ENCODE peak calls at places on chromosomes 5 and 9, in four cellular contexts. One of them, this sample, is unnamed.

GRCh38 chr9:107019216-107019615 is 156.2 kb downstream of the ZNF462 start:
- DNase-seq in HepG2: no peak
- DNase-seq in GM12878: no peak
- DNase-seq in K562: no peak
- DNase-seq in this sample: no peak

GRCh38 chr5:167208911-167209310 is 1082.5 kb upstream of the WWC1 start:
- DNase-seq in HepG2: no peak
- DNase-seq in GM12878: no peak
- DNase-seq in K562: no peak
- DNase-seq in this sample: no peak

GRCh38 chr9:37800631-37801286 is at the start of gene DCAF10:
- DNase-seq in K562: peak; percentile 95
- DNase-seq in GM12878: peak; percentile 40
- DNase-seq in HepG2: peak; percentile 72
- DNase-seq in this sample: peak; percentile 93

GRCh38 chr9:20280330-20280729 is 342.0 kb downstream of the MLLT3 start:
- DNase-seq in GM12878: no peak
- DNase-seq in HepG2: no peak
- DNase-seq in K562: no peak
- DNase-seq in this sample: peak; percentile 21

GRCh38 chr5:103424008-103424407 is 138.6 kb downstream of the NUDT12 start:
- DNase-seq in HepG2: no peak
- DNase-seq in GM12878: no peak
- DNase-seq in K562: no peak
- DNase-seq in this sample: no peak

GRCh38 chr9:20312732-20313131 is 309.6 kb downstream of the MLLT3 start:
- DNase-seq in HepG2: no peak
- DNase-seq in GM12878: no peak
- DNase-seq in K562: no peak
- DNase-seq in this sample: no peak

GRCh38 chr5:19247302-19247701 is 740.7 kb downstream of the CDH18 start:
- DNase-seq in GM12878: no peak
- DNase-seq in K562: no peak
- DNase-seq in HepG2: no peak
- DNase-seq in this sample: no peak

GRCh38 chr5:38680094-38680765 is 123.8 kb upstream of the LIFR start:
- DNase-seq in GM12878: no peak
- DNase-seq in K562: no peak
- DNase-seq in HepG2: no peak
- DNase-seq in this sample: no peak

GRCh38 chr9:124037790-124038189 is 26.2 kb downstream of the LHX2 start:
- DNase-seq in K562: no peak
- DNase-seq in GM12878: no peak
- DNase-seq in HepG2: no peak
- DNase-seq in this sample: no peak

GRCh38 chr9:36194326-36195000 is 3.7 kb downstream of the CLTA start:
- DNase-seq in GM12878: no peak
- DNase-seq in HepG2: no peak
- DNase-seq in K562: no peak
- DNase-seq in this sample: no peak

GRCh38 chr9:112028242-112029221 is 131.9 kb downstream of the UGCG start:
- DNase-seq in GM12878: peak; percentile 98
- DNase-seq in K562: no peak
- DNase-seq in HepG2: no peak
- DNase-seq in this sample: no peak

DNA sequence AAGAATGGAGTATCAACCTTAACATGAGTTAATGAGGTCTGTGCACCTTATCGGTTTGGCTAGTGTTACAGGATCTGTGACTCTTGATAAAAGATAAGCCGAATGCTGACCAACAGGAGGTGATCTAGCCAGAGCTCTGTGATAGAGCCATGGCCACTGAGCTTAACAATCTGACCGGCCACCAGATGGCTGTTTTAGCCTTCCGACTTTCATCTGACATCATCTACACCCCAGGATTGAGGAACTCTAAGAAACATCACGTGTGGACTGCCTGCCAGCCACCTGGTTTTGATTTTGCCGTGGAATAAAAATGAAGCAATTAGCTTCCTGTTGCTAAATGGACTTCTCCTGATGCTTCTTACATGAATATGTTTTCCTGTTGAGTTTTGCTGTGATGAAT is 281.3 kb downstream of the CEMIP2 start:
- DNase-seq in K562: no peak
- DNase-seq in GM12878: no peak
- DNase-seq in HepG2: no peak
- DNase-seq in this sample: peak; percentile 15
- TF ChIP-seq ESRRA in K562: no peak
- TF ChIP-seq ESRRA in GM12878: no peak
- TF ChIP-seq ESRRA in HepG2: no peak
- TF ChIP-seq ESRRA in this sample: no peak

DNA sequence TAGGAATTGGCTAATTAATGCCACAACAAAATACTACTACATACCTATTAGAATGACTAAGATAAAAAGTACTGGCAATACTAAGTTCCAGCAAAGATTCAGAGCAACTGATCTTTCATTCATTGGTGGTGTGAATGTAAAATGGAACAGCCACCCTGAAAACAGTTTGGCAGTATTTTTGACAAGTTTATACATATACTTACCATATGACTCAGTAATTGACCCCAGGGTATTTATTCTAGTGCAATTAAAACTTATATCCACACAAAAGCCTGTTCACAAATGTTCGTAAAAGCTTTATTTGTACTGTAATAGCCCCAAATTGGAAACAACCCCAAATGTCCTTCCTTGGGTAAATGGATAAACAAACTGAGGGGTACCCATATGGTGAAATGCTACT is 270.8 kb upstream of the ACTBL2 start:
- DNase-seq in GM12878: no peak
- DNase-seq in K562: no peak
- DNase-seq in HepG2: no peak
- DNase-seq in this sample: no peak
- TF ChIP-seq CREM in GM12878: no peak
- TF ChIP-seq CREM in K562: no peak
- TF ChIP-seq CREM in HepG2: no peak
- TF ChIP-seq CREM in this sample: no peak

DNA sequence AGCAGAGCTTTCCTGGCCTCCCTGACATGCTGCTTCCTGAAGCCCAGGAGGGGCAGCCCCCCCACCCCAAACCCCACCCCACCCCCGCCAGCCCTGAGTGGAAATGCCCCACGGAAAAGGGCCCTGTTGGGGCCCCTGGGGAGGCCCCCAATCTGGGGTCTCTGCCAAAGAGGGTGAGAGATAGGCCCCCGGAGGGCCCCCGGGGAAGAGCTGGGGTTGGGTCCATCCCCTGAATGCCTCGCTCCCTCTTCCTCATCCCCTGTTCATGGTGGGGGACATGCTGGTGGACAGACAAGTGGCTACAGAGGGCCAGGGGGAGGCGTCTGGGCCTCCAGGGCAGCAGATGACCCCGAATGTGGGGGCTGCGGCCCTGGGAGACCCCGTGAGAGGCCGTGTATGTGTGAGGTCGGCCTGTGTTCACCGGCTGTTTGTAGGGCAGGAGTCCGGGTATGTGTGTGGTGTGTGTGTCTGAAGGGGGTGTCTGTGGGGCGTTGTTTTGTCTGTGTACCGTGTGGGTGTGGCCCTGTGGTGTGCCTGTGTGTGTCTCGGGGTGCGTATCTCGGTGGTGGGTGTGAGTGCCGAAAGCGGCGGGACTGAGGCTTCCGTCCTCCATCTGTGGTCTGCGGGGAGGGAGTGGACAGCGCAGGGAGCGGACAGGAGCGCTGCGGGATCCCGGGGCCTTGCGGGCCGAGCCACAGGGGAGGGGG is 11.3 kb downstream of the C9orf50 start:
- DNase-seq in K562: no peak
- DNase-seq in GM12878: no peak
- DNase-seq in HepG2: no peak
- DNase-seq in this sample: no peak
- TF ChIP-seq ESRRA in K562: no peak
- TF ChIP-seq ESRRA in GM12878: no peak
- TF ChIP-seq ESRRA in HepG2: no peak
- TF ChIP-seq ESRRA in this sample: no peak

GRCh38 chr5:132495672-132496630 is 5.4 kb upstream of the IRF1 start:
- DNase-seq in K562: peak; percentile 90
- DNase-seq in HepG2: peak; percentile 87
- DNase-seq in GM12878: peak; percentile 72
- DNase-seq in this sample: peak; percentile 90
- TF ChIP-seq CREM in K562: peak; percentile 44
- TF ChIP-seq CREM in HepG2: no peak
- TF ChIP-seq CREM in GM12878: no peak
- TF ChIP-seq CREM in this sample: no peak

DNA sequence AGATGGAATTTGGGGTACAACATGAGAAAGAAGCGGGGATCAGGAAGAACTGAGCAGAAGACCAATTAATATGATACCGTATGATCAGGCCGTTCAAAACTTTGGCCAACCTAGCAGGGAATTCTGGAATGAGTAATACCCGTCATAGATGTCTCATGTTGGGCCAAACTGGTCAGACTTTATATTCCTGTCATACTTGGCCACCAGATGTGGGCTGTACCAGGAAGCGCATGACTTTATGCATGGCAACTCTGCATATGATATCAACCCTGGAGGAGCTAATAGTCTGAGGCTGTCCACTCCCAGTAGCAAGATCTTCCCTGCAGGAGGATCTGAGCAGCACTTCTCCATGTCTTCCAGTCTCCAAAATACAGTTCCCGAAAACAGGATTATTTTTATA is 68.5 kb upstream of the NAA35 start:
- DNase-seq in K562: no peak
- DNase-seq in GM12878: no peak
- DNase-seq in HepG2: no peak
- DNase-seq in this sample: no peak
- TF ChIP-seq ESRRA in K562: no peak
- TF ChIP-seq ESRRA in GM12878: no peak
- TF ChIP-seq ESRRA in HepG2: no peak
- TF ChIP-seq ESRRA in this sample: no peak

DNA sequence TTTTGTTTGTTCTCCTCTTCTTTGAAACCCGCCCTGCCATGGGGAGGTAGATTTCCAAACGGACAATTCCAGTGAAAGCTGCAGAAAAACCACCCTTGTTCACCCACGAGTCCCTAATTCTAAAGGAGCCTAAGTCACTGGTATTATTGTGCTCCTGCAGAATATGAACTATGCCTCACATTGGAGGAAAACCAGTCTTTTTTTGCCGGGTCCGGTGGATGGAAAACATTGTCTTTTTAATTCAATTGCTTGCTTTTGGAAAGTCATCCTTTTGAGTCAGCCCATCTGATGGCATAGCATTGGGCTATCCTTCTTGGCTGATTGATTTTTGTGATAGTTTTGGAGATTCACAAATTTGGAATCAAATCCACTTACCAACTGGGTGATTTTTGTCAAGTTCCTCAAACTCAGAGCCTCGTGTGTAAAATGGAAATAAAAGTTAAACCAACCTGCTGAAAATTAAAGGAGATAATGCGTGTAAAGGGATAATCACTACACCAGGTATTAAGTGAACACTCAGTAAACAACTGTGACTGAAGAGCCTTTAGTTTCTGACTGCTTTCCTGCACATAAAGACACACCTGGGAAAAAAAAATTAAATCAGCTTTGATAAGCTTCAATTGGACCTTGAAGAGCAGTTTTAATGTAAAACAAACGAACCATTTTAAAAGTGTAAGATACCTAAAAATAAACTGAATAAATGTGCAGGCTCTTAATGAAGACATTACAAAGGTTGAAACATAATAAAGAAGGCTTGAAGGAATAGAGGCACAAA is 783 bp upstream of the CCNJL start:
- DNase-seq in GM12878: no peak
- DNase-seq in K562: no peak
- DNase-seq in HepG2: no peak
- DNase-seq in this sample: no peak
- TF ChIP-seq CREM in GM12878: no peak
- TF ChIP-seq CREM in K562: no peak
- TF ChIP-seq CREM in HepG2: no peak
- TF ChIP-seq CREM in this sample: no peak

GRCh38 chr5:133847886-133848285 is 120.5 kb downstream of the C5orf15 start:
- DNase-seq in GM12878: no peak
- DNase-seq in HepG2: no peak
- DNase-seq in K562: no peak
- DNase-seq in this sample: no peak

GRCh38 chr5:133849116-133849515 is 119.3 kb downstream of the C5orf15 start:
- DNase-seq in HepG2: no peak
- DNase-seq in GM12878: no peak
- DNase-seq in K562: no peak
- DNase-seq in this sample: no peak

GRCh38 chr5:133848306-133848924 is 120.0 kb downstream of the C5orf15 start:
- DNase-seq in GM12878: no peak
- DNase-seq in K562: no peak
- DNase-seq in HepG2: peak; percentile 20
- DNase-seq in this sample: no peak

GRCh38 chr5:133846478-133847226 is 121.8 kb downstream of the C5orf15 start:
- DNase-seq in K562: no peak
- DNase-seq in HepG2: no peak
- DNase-seq in GM12878: no peak
- DNase-seq in this sample: no peak

DNA sequence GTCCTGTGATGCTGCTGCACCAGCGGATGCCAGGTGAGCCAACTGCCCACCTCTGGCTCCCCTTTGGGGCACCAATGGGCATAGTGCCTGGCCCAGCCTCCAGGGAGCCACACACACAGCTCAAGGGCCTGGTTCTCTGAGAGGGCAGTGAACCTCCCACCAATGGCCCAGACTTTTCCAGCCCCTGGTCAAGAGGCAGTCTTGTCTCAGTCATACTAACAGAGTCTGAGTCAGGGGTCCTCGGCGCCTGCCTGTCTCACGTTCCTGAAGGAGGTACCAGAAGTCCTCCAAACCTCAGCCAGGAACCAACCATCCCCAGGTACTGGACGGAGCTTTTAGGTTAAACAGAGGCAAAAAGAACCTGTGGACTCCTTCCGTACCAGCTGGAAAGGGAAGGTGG is 121.1 kb downstream of the C5orf15 start:
- DNase-seq in GM12878: no peak
- DNase-seq in HepG2: no peak
- DNase-seq in K562: no peak
- DNase-seq in this sample: no peak
- TF ChIP-seq ESRRA in GM12878: no peak
- TF ChIP-seq ESRRA in HepG2: no peak
- TF ChIP-seq ESRRA in K562: no peak
- TF ChIP-seq ESRRA in this sample: no peak

This sample was measured in WTC11.